ENCODE peak calls at places on chromosomes 1 and 21, in seven cellular contexts. F is dorsolateral prefrontal cortex, U is epithelial cell of esophagus, M is pancreas, A is OCI-LY7, D is endothelial cell of umbilical vein, Q is bronchial epithelial cell. P is an unnamed sample.

GRCh38 chr1:43238104-43238503 is 31.7 kb upstream of the TMEM125 start:
- DNase-seq in F (peak; percentile 75), U (peak; percentile 70), M (peak; percentile 63), A (peak; percentile 67), D (peak; percentile 77), Q (peak; percentile 64), P (peak; percentile 76)

GRCh38 chr1:154207262-154207661 is 1.1 kb upstream of the CFAP141 start:
- DNase-seq in F (peak; percentile 15), U (no peak), M (no peak), A (no peak), D (no peak), Q (no peak), P (no peak)

GRCh38 chr1:11796036-11796828 is 9.5 kb downstream of the MTHFR start:
- DNase-seq in F (no peak), U (peak; percentile 41), M (no peak), A (no peak), D (peak; percentile 58), Q (no peak), P (peak; percentile 27)

GRCh38 chr21:21921410-21922232 is 923.4 kb downstream of the NCAM2 start:
- DNase-seq in F (no peak), U (peak; percentile 17), M (no peak), A (peak; percentile 5), D (no peak), Q (peak; percentile 4), P (peak; percentile 27)

GRCh38 chr21:45374826-45375455 is 30.0 kb upstream of the COL18A1 start:
- DNase-seq in F (no peak), U (no peak), M (peak; percentile 18), A (no peak), D (no peak), Q (no peak), P (no peak)

GRCh38 chr1:238346340-238346739 is 455.6 kb upstream of the ZP4 start:
- DNase-seq in F (no peak), U (no peak), M (no peak), A (no peak), D (no peak), Q (no peak), P (no peak)

GRCh38 chr1:198741744-198742143 is 102.9 kb downstream of the PTPRC start:
- DNase-seq in F (no peak), U (no peak), M (no peak), A (no peak), D (no peak), Q (no peak), P (peak; percentile 23)

GRCh38 chr1:173527151-173527826 is 50.2 kb downstream of the PRDX6 start:
- DNase-seq in F (no peak), U (peak; percentile 83), M (no peak), A (no peak), D (no peak), Q (peak; percentile 71), P (no peak)

GRCh38 chr1:154944422-154945159 is 8.1 kb upstream of the PMVK start:
- DNase-seq in F (no peak), U (no peak), M (no peak), A (no peak), D (no peak), Q (no peak), P (no peak)

GRCh38 chr1:74771913-74772515 is 39.1 kb downstream of the TYW3 start:
- DNase-seq in F (no peak), U (peak; percentile 56), M (no peak), A (peak; percentile 47), D (peak; percentile 58), Q (peak; percentile 48), P (peak; percentile 65)

GRCh38 chr1:201172336-201172735 is 18.1 kb upstream of the TMEM9 start:
- DNase-seq in F (no peak), U (no peak), M (no peak), A (no peak), D (no peak), Q (no peak), P (no peak)

GRCh38 chr1:3212453-3213230 is 143.6 kb downstream of the PRDM16 start:
- DNase-seq in F (no peak), U (no peak), M (no peak), A (no peak), D (no peak), Q (no peak), P (no peak)

GRCh38 chr21:45555557-45556301 is 13.5 kb upstream of the SLC19A1 start:
- DNase-seq in F (peak; percentile 52), U (peak; percentile 79), M (peak; percentile 81), A (peak; percentile 69), D (peak; percentile 60), Q (peak; percentile 70), P (peak; percentile 13)

GRCh38 chr1:97340951-97341350 is 579.9 kb downstream of the DPYD start:
- DNase-seq in F (no peak), U (peak; percentile 38), M (no peak), A (no peak), D (no peak), Q (peak; percentile 30), P (peak; percentile 75)

GRCh38 chr21:44957047-44957831 is 17.4 kb downstream of the SLX9 start:
- DNase-seq in F (no peak), U (no peak), M (peak; percentile 11), A (no peak), D (no peak), Q (no peak), P (no peak)

GRCh38 chr1:8152731-8153702 is 126.9 kb upstream of the ERRFI1 start:
- DNase-seq in F (no peak), U (no peak), M (no peak), A (no peak), D (no peak), Q (no peak), P (no peak)

DNA sequence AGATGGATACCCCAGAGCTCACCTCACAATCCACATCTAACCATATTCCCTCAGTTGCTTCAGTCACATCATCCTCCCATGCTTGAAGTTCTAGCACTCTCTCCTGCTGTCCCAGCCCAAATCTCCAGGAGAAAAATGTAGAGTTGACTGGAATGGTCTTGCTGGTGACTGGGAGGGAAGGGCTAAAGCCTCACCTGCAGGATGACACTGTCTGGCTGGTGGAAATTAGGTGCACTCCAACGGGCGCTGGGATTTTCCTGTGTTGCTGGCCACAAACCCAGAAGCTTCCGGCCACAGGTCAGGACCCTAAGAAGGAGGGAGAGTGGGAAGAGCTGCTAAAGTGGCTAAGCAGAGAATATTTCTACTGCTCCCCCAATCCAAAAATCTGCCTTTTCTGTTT is 37.4 kb upstream of the PPP1R15B start:
- DNase-seq in F (no peak), U (no peak), M (no peak), A (no peak), D (no peak), Q (no peak), P (no peak)
- H3K4me3 ChIP-seq in F (no peak overlapping the region), U (no peak overlapping the region), M (no peak overlapping the region), A (no peak overlapping the region), D (no peak overlapping the region), Q (no peak overlapping the region), P (no peak overlapping the region)

GRCh38 chr1:63555480-63555879 is 32.2 kb downstream of the EFCAB7 start:
- DNase-seq in F (no peak), U (no peak), M (no peak), A (no peak), D (no peak), Q (no peak), P (no peak)

GRCh38 chr1:63559357-63559756 is 33.9 kb upstream of the PGM1 start:
- DNase-seq in F (no peak), U (no peak), M (no peak), A (no peak), D (no peak), Q (no peak), P (no peak)

GRCh38 chr1:63557365-63557987 is 34.2 kb downstream of the EFCAB7 start:
- DNase-seq in F (peak; percentile 11), U (peak; percentile 39), M (no peak), A (peak; percentile 54), D (peak; percentile 52), Q (peak; percentile 43), P (peak; percentile 72)
- TF ChIP-seq CTCF in F (peak; percentile 49), U (peak; percentile 65), M (peak; percentile 19), A (peak; percentile 86), D (peak; percentile 58), Q (peak; percentile 41), P (peak; percentile 74)

GRCh38 chr1:168345939-168346338 is 65.3 kb downstream of the TBX19 start:
- DNase-seq in F (no peak), U (no peak), M (no peak), A (no peak), D (no peak), Q (no peak), P (no peak)

GRCh38 chr1:168340796-168341510 is 60.3 kb downstream of the TBX19 start:
- DNase-seq in F (no peak), U (peak; percentile 31), M (no peak), A (no peak), D (no peak), Q (no peak), P (no peak)

GRCh38 chr1:168343566-168343965 is 62.9 kb downstream of the TBX19 start:
- DNase-seq in F (no peak), U (no peak), M (no peak), A (peak; percentile 2), D (no peak), Q (no peak), P (no peak)

GRCh38 chr1:168341576-168341975 is 60.9 kb downstream of the TBX19 start:
- DNase-seq in F (no peak), U (peak; percentile 53), M (no peak), A (no peak), D (no peak), Q (peak; percentile 32), P (peak; percentile 77)

DNA sequence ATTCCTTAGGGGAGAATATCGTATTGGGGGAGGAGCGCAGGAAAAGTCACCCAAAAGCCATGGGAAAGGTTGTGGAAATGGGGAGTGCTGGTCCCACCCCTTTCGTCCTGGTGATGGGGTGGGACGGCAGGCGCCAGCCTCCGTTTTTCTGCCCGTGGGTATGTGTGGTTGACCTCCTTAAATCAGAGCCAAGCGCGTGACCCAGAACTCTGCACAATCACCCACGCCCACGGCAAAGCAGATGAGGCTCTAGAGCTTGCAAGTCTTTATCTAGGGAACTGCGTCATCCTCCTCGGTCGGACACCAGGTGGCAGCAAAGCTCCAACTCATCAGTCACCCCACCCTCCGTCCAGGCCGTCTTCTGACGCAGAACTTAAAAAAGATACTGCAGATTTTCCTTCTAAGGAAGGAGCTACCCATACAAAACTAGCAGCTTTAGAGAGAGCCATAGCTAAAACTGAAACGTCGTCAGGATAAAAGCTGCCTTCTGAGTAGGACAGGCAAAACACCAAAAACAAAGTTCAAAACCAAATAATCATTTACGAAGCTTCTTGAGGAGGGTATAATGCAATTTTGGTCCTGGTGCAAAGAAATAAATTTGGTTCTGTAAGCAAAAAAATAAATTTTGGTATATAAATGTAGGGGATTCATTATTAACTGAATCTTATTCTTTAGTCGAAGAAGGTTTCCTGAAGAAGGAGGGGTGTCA is 62.0 kb downstream of the TBX19 start:
- DNase-seq in F (peak; percentile 92), U (peak; percentile 90), M (peak; percentile 71), A (peak; percentile 72), D (peak; percentile 81), Q (peak; percentile 83), P (peak; percentile 96)
- H3K4me3 ChIP-seq in F (peak overlapping the region; percentile 60), U (no peak overlapping the region), M (no peak overlapping the region), A (no peak overlapping the region), D (no peak overlapping the region), Q (no peak overlapping the region), P (peak overlapping the region; percentile 49)

GRCh38 chr1:244414543-244414942 is 37.2 kb downstream of the ADSS2 start:
- DNase-seq in F (no peak), U (peak; percentile 61), M (no peak), A (no peak), D (peak; percentile 64), Q (peak; percentile 56), P (peak; percentile 80)
- TF ChIP-seq CTCF in F (no peak), U (peak; percentile 51), M (no peak), A (no peak), D (peak; percentile 17), Q (peak; percentile 39), P (peak; percentile 63)